ENCODE peak calls at places on chromosomes 6 and 20, in four cellular contexts. V, G, W and N are unnamed samples.

GRCh38 chr20:62732766-62733165 is 24.1 kb downstream of the NTSR1 start:
- DNase-seq in W (no peak), V (no peak), G (no peak), N (no peak)

GRCh38 chr6:44851176-44851575 is 463.7 kb downstream of the CDC5L start:
- DNase-seq in G (no peak), V (no peak), W (no peak), N (no peak)

GRCh38 chr6:7974932-7975763 is 64.6 kb upstream of the TXNDC5 start:
- DNase-seq in G (peak), W (no peak), V (peak), N (peak)

GRCh38 chr6:168007592-168008338 is 10.3 kb downstream of the KIF25 start:
- DNase-seq in W (no peak), V (peak), G (peak), N (peak)

GRCh38 chr20:44632103-44632752 is 19.3 kb downstream of the ADA start:
- DNase-seq in G (no peak), W (no peak), V (no peak), N (no peak)

GRCh38 chr20:44990425-44990824 is 24.1 kb downstream of the STK4 start:
- DNase-seq in G (no peak), W (no peak), V (no peak), N (no peak)

GRCh38 chr20:57106030-57106682 is 160.3 kb downstream of the BMP7 start:
- DNase-seq in V (no peak), W (no peak), G (no peak), N (no peak)

GRCh38 chr6:135179920-135180457 is 1.1 kb upstream of the MYB start:
- DNase-seq in V (no peak), G (no peak), W (no peak), N (peak)

GRCh38 chr20:19935842-19936241 is 81.3 kb upstream of the NAA20 start:
- DNase-seq in V (no peak), W (no peak), G (peak), N (no peak)

GRCh38 chr6:105519954-105520353 is 117.1 kb upstream of the PREP start:
- DNase-seq in W (no peak), G (no peak), V (peak), N (peak)

GRCh38 chr6:15036690-15037245 is 209.1 kb upstream of the JARID2 start:
- DNase-seq in G (peak), V (no peak), W (peak), N (no peak)

GRCh38 chr6:1851681-1852456 is 242.2 kb downstream of the FOXC1 start:
- DNase-seq in G (no peak), W (no peak), V (no peak), N (no peak)

GRCh38 chr6:22925304-22925835 is 356.0 kb downstream of the HDGFL1 start:
- DNase-seq in W (no peak), V (no peak), G (no peak), N (no peak)

GRCh38 chr20:14622796-14623195 is 285.4 kb upstream of the FLRT3 start:
- DNase-seq in W (no peak), G (no peak), V (peak), N (no peak)

GRCh38 chr6:150959071-150959637 is 93.7 kb downstream of the MTHFD1L start:
- DNase-seq in W (no peak), G (no peak), V (no peak), N (no peak)

GRCh38 chr6:35543459-35544193 is 30.9 kb upstream of the TULP1 start:
- DNase-seq in W (no peak), G (no peak), V (no peak), N (no peak)

GRCh38 chr6:36436466-36436865 is 6.2 kb downstream of the PXT1 start:
- DNase-seq in W (no peak), V (no peak), G (no peak), N (peak)

GRCh38 chr20:6765469-6766058 is 1.9 kb upstream of the BMP2 start:
- DNase-seq in G (no peak), V (peak), W (peak), N (peak)

GRCh38 chr20:61387204-61387958 is 135.3 kb downstream of the CDH4 start:
- DNase-seq in G (peak), V (peak), W (peak), N (peak)

GRCh38 chr20:57155415-57155814 is 111.0 kb downstream of the BMP7 start:
- DNase-seq in W (no peak), G (no peak), V (no peak), N (no peak)

GRCh38 chr20:3352203-3352602 is 55.3 kb downstream of the DNAAF9 start:
- DNase-seq in V (no peak), G (no peak), W (no peak), N (no peak)

GRCh38 chr6:44715188-44715587 is 327.7 kb downstream of the CDC5L start:
- DNase-seq in W (no peak), G (no peak), V (no peak), N (no peak)

GRCh38 chr20:38127011-38127621 is 38.0 kb downstream of the TGM2 start:
- DNase-seq in G (peak), V (peak), W (no peak), N (peak)

GRCh38 chr6:95865857-95866256 is 149.9 kb upstream of the FUT9 start:
- DNase-seq in G (no peak), V (no peak), W (no peak), N (no peak)

GRCh38 chr6:95867205-95867604 is 148.6 kb upstream of the FUT9 start:
- DNase-seq in V (no peak), G (no peak), W (no peak), N (no peak)

DNA sequence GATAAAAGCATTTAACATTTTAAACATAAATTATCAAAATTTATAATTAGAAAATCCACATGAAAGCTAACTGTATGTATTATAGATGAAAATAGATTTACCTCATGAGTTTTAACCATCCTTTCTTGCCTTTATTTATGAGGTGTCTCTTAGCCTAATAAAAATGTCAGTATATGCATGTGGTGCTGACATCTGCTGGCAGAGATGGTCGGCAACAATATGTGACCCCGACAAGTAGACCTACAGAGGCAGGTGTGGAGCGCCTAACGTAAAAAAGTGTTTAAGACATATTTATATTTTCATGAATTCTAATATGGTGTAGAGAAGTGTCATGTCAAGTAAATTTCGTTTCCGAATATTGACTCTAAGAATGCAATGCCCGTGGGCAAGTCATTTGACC is 149.0 kb upstream of the FUT9 start:
- DNase-seq in V (no peak), G (peak), W (peak), N (no peak)
- TF ChIP-seq CTCF in V (peak), G (peak), W (no peak), N (no peak)

GRCh38 chr6:156146891-156147290 is 630.3 kb upstream of the ARID1B start:
- DNase-seq in V (no peak), W (no peak), G (no peak), N (no peak)
- TF ChIP-seq CTCF in V (no peak), W (no peak), G (no peak), N (no peak)

GRCh38 chr6:158517038-158517437 is 42.9 kb upstream of the TMEM181 start:
- DNase-seq in V (no peak), W (no peak), G (no peak), N (no peak)

GRCh38 chr6:158519761-158520160 is 40.1 kb upstream of the TMEM181 start:
- DNase-seq in W (no peak), V (no peak), G (no peak), N (no peak)

GRCh38 chr6:158517581-158517980 is 42.3 kb upstream of the TMEM181 start:
- DNase-seq in G (no peak), V (no peak), W (no peak), N (no peak)

GRCh38 chr6:158519354-158519753 is 40.5 kb upstream of the TMEM181 start:
- DNase-seq in W (no peak), G (no peak), V (no peak), N (no peak)

DNA sequence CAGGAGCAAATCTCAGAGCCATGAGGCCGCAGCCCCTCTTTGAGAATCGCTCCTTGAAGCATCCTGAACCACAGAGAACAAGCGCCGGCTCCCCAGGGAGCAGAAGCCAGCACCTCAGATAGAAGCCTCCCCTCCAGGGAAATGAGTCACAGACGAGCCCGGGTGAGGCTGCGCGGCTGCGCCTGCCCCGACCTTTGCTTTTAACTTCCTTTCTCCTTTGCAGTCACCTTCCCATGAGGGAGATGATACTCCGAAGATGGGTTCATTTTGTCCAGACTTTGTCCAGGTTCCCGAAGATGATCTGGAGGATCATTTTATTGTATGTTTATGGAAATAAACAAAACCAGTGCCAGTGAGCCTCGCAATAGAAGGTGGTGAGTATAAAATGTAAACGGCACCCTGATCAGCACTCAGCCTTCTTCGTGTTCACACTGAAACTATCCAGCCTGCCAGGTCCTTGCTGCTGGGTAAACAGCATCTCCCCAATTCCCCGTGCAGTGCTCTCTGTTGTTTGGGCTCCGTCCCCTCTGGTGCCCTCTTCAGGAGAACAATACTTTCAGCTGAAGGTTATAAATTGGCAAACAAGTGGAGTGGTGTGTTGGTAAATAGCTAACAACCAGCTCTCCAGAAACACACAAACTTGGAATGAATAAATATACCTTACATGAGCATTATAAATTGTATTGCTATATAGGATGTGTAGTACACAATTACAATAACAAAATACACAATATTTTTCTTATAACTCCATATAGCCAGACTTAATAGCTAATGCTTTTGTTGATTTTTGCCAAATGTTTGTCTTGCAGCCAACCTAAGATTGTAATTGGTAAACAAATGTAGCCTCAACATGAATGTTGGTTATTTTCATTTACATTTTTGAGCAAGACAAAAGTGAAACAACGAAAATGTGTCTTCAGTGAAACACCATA is 41.4 kb upstream of the TMEM181 start:
- DNase-seq in G (peak), V (peak), W (peak), N (peak)
- TF ChIP-seq CTCF in G (peak), V (peak), W (peak), N (peak)

GRCh38 chr6:107079429-107079828 is 35.9 kb downstream of the BEND3 start:
- DNase-seq in G (no peak), V (no peak), W (no peak), N (no peak)

GRCh38 chr6:107083047-107083768 is 32.1 kb downstream of the BEND3 start:
- DNase-seq in W (no peak), G (no peak), V (no peak), N (no peak)

GRCh38 chr6:107080036-107080435 is 35.3 kb downstream of the BEND3 start:
- DNase-seq in G (no peak), W (no peak), V (no peak), N (no peak)

GRCh38 chr6:107083921-107084320 is 31.4 kb downstream of the BEND3 start:
- DNase-seq in V (no peak), W (no peak), G (no peak), N (no peak)

DNA sequence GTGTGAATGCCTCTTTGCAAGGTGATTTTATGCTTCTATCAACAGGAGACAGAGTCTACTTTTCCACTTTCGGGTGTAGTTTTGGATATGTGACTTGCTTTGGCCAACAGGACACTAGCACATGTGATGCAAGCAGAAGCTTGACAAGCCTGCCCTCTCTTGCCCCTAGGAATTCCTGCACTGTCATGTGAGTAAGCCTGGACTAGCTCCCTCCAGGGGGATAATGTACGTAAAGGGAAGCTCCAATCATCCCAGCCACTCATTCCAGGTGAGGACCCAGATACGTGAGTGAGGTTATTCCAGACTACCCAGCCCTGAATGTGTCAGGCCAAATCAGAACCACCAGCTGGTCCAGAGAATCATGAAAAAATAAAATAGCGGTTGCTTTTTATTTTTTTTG is 33.3 kb downstream of the BEND3 start:
- DNase-seq in V (no peak), W (peak), G (no peak), N (no peak)
- TF ChIP-seq CTCF in V (no peak), W (no peak), G (no peak), N (no peak)

GRCh38 chr6:37988131-37988530 is 168.6 kb downstream of the ZFAND3 start:
- DNase-seq in G (no peak), W (no peak), V (no peak), N (no peak)
- TF ChIP-seq CTCF in G (no peak), W (no peak), V (no peak), N (no peak)